ENCODE peak calls at places on chromosomes 5 and 9, in six cellular contexts. E is HCT116, H is PC-3, X is GM23338, V is neural progenitor cell, J is hepatocyte. P is an unnamed sample.

GRCh38 chr9:77521091-77521490 is 127.0 kb downstream of the GNA14 start:
- DNase-seq in E (no peak), H (no peak), X (no peak), V (no peak), J (no peak), P (no peak)

GRCh38 chr9:133592731-133593409 is 16.3 kb downstream of the FAM163B start:
- DNase-seq in E (no peak), H (no peak), X (no peak), V (no peak), J (no peak), P (no peak)

GRCh38 chr5:55276771-55277170 is 30.7 kb downstream of the DHX29 start:
- DNase-seq in E (no peak), H (peak), X (no peak), V (no peak), J (no peak), P (peak)

GRCh38 chr9:127541176-127541575 is 70.9 kb upstream of the STXBP1 start:
- DNase-seq in E (no peak), H (no peak), X (no peak), V (no peak), J (no peak), P (no peak)

GRCh38 chr9:97994695-97995094 is 11.6 kb downstream of the ANP32B start:
- DNase-seq in E (no peak), H (no peak), X (no peak), V (no peak), J (no peak), P (no peak)

GRCh38 chr5:136042665-136043121 is 13.9 kb downstream of the TGFBI start:
- DNase-seq in E (no peak), H (peak), X (no peak), V (peak), J (peak), P (peak)

GRCh38 chr5:95022967-95023695 is 261.8 kb downstream of the MCTP1 start:
- DNase-seq in E (no peak), H (peak), X (no peak), V (no peak), J (no peak), P (no peak)

GRCh38 chr5:127958421-127959011 is 125.0 kb upstream of the SLC12A2 start:
- DNase-seq in E (no peak), H (peak), X (no peak), V (no peak), J (peak), P (no peak)

GRCh38 chr5:167623354-167623753 is 668.1 kb upstream of the WWC1 start:
- DNase-seq in E (no peak), H (no peak), X (no peak), V (no peak), J (no peak), P (peak)

GRCh38 chr5:88045146-88045545 is 223.5 kb downstream of the TMEM161B start:
- DNase-seq in E (no peak), H (no peak), X (no peak), V (peak), J (no peak), P (no peak)

GRCh38 chr5:35066260-35066795 is 18.6 kb upstream of the AGXT2 start:
- DNase-seq in E (no peak), H (no peak), X (no peak), V (no peak), J (no peak), P (no peak)

GRCh38 chr9:120521101-120521500 is 58.9 kb downstream of the CDK5RAP2 start:
- DNase-seq in E (no peak), H (no peak), X (no peak), V (no peak), J (no peak), P (no peak)

GRCh38 chr5:162434311-162434710 is 366.7 kb downstream of the GABRG2 start:
- DNase-seq in E (no peak), H (no peak), X (no peak), V (no peak), J (no peak), P (no peak)

GRCh38 chr9:89954229-89954628 is 349.4 kb downstream of the GADD45G start:
- DNase-seq in E (no peak), H (no peak), X (no peak), V (no peak), J (no peak), P (no peak)

GRCh38 chr9:81833563-81834345 is 94.5 kb upstream of the SPATA31D4 start:
- DNase-seq in E (no peak), H (no peak), X (no peak), V (no peak), J (no peak), P (peak)

GRCh38 chr5:63963080-63963735 is 963 bp upstream of the HTR1A start:
- DNase-seq in E (peak), H (peak), X (peak), V (peak), J (peak), P (peak)

GRCh38 chr9:20297646-20298084 is 324.6 kb downstream of the MLLT3 start:
- DNase-seq in E (no peak), H (no peak), X (no peak), V (no peak), J (peak), P (peak)

GRCh38 chr5:4868140-4868735 is 271.9 kb upstream of the ADAMTS16 start:
- DNase-seq in E (peak), H (peak), X (peak), V (peak), J (peak), P (peak)

GRCh38 chr9:18327106-18327505 is 146.8 kb upstream of the ADAMTSL1 start:
- DNase-seq in E (no peak), H (no peak), X (no peak), V (no peak), J (no peak), P (peak)

GRCh38 chr5:60891667-60892066 is 47.6 kb upstream of the ELOVL7 start:
- DNase-seq in E (no peak), H (no peak), X (peak), V (no peak), J (no peak), P (no peak)

GRCh38 chr5:109830955-109831502 is 141.3 kb downstream of the MAN2A1 start:
- DNase-seq in E (no peak), H (peak), X (no peak), V (no peak), J (no peak), P (peak)

GRCh38 chr5:115875447-115875846 is 33.7 kb downstream of the AP3S1 start:
- DNase-seq in E (no peak), H (peak), X (peak), V (peak), J (no peak), P (no peak)

GRCh38 chr9:27124151-27124550 is 15.1 kb downstream of the TEK start:
- DNase-seq in E (no peak), H (peak), X (no peak), V (no peak), J (no peak), P (peak)

GRCh38 chr9:119289740-119290139 is 79.5 kb downstream of the BRINP1 start:
- DNase-seq in E (no peak), H (peak), X (peak), V (peak), J (peak), P (peak)

GRCh38 chr5:21680196-21680595 is 1172.9 kb downstream of the CDH12 start:
- DNase-seq in E (no peak), H (peak), X (no peak), V (peak), J (no peak), P (peak)

GRCh38 chr9:69965416-69966145 is 78.1 kb upstream of the MAMDC2 start:
- DNase-seq in E (no peak), H (no peak), X (no peak), V (no peak), J (no peak), P (no peak)

GRCh38 chr5:10140195-10140973 is 109.3 kb downstream of the ATPSCKMT start:
- DNase-seq in E (peak), H (peak), X (peak), V (peak), J (no peak), P (no peak)

GRCh38 chr5:181173027-181173419 is 25.6 kb downstream of the OR2V2 start:
- DNase-seq in E (no peak), H (peak), X (no peak), V (no peak), J (no peak), P (no peak)

GRCh38 chr9:75083188-75083976 is 4.6 kb downstream of the NMRK1 start:
- DNase-seq in E (no peak), H (peak), X (peak), V (peak), J (peak), P (no peak)

DNA sequence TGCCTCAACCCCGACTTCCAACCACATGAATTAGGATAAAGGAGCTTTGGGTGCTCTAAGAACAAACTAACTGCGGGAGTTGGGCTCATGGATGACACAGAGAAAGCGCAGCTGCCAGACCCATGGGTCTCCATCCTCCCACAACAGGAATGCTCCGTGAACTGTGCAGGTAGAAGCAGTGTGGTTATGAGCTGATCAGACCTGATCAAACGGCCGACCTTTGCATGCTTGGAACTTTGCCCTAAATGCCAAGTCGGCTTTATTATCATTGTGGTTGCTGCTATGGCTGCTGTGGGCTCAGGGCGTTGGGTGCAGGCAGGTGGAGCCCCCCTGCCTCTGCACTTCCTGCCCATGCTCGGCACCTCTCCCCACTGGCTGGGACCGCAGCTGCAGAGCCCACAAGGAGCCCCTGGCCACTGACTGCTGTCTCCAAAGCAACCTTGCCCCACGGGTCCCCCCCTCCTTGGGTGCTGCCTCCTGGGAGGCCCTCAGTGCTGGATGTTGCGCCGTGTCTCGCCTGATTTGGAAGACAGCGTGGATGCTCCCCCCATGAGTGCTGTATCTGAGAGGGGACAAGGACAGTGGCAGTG is 2.6 kb upstream of the SLC6A3 start:
- DNase-seq in E (no peak), H (no peak), X (no peak), V (no peak), J (no peak), P (no peak)
- TF ChIP-seq EZH2 in E (no peak), H (no peak), X (no peak), V (no peak), J (no peak), P (no peak)

GRCh38 chr9:122220673-122221222 is 8.0 kb downstream of the LHX6 start:
- DNase-seq in E (no peak), H (no peak), X (no peak), V (peak), J (no peak), P (no peak)

GRCh38 chr9:122218070-122218884 is 10.5 kb downstream of the LHX6 start:
- DNase-seq in E (no peak), H (peak), X (peak), V (no peak), J (no peak), P (no peak)

GRCh38 chr9:122221223-122221811 is 7.4 kb downstream of the LHX6 start:
- DNase-seq in E (no peak), H (no peak), X (peak), V (peak), J (no peak), P (no peak)

GRCh38 chr9:122218885-122219855 is 9.6 kb downstream of the LHX6 start:
- DNase-seq in E (no peak), H (no peak), X (peak), V (peak), J (no peak), P (no peak)

GRCh38 chr9:122219856-122220672 is 8.7 kb downstream of the LHX6 start:
- DNase-seq in E (no peak), H (no peak), X (no peak), V (peak), J (no peak), P (no peak)
- TF ChIP-seq EZH2 in E (no peak), H (no peak), X (peak), V (peak), J (peak), P (peak)

GRCh38 chr5:123142957-123143356 is 53.9 kb downstream of the PRDM6 start:
- DNase-seq in E (no peak), H (no peak), X (no peak), V (no peak), J (no peak), P (no peak)

GRCh38 chr5:123138774-123139173 is 49.7 kb downstream of the PRDM6 start:
- DNase-seq in E (no peak), H (no peak), X (no peak), V (no peak), J (no peak), P (no peak)

GRCh38 chr5:123147128-123147527 is 58.1 kb downstream of the PRDM6 start:
- DNase-seq in E (no peak), H (no peak), X (no peak), V (no peak), J (no peak), P (no peak)

GRCh38 chr5:123144096-123144495 is 55.1 kb downstream of the PRDM6 start:
- DNase-seq in E (no peak), H (no peak), X (no peak), V (no peak), J (no peak), P (no peak)

DNA sequence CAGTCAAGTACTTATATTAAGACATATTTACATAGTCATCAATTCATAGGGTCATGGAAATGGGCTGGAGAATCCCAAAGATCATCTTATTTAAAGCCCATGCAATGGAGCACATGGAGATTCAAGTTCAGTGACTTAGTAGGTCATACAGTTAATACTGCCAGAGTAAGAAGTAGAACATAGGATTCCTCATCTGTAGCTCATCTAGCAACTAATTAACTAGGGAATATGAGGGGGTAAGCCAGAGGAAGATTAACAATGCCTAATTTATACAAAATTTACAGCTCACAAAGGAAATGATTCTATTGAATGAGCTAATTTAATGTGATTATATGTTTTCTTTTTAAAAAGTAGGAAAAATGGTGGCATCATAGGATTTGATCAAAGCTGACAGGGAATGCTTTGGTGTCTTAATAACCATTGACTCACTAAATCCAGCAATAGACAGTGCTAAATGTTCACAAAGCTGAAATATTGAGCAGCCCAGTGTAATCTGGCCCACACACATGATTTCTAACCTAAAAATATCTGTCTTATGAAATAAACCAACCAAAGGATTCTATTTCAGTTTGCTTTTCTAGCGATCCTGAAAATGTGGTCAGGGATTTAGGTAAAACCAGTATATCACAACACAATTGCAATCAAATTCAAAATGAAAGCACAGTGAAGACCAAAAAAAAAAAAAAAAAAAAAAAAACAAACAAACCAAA is 53.3 kb downstream of the PRDM6 start:
- DNase-seq in E (no peak), H (no peak), X (no peak), V (no peak), J (no peak), P (no peak)
- TF ChIP-seq EZH2 in E (no peak), H (no peak), X (no peak), V (no peak), J (no peak), P (no peak)

GRCh38 chr9:95510610-95511231 is 6.0 kb downstream of the PTCH1 start:
- DNase-seq in E (peak), H (peak), X (peak), V (peak), J (peak), P (peak)

GRCh38 chr9:95508242-95508967 is 8.4 kb downstream of the PTCH1 start:
- DNase-seq in E (no peak), H (no peak), X (no peak), V (peak), J (peak), P (no peak)

GRCh38 chr9:95509851-95510529 is 6.8 kb downstream of the PTCH1 start:
- DNase-seq in E (no peak), H (no peak), X (no peak), V (peak), J (no peak), P (no peak)

GRCh38 chr9:95507456-95508241 is 9.1 kb downstream of the PTCH1 start:
- DNase-seq in E (peak), H (peak), X (peak), V (peak), J (peak), P (peak)

DNA sequence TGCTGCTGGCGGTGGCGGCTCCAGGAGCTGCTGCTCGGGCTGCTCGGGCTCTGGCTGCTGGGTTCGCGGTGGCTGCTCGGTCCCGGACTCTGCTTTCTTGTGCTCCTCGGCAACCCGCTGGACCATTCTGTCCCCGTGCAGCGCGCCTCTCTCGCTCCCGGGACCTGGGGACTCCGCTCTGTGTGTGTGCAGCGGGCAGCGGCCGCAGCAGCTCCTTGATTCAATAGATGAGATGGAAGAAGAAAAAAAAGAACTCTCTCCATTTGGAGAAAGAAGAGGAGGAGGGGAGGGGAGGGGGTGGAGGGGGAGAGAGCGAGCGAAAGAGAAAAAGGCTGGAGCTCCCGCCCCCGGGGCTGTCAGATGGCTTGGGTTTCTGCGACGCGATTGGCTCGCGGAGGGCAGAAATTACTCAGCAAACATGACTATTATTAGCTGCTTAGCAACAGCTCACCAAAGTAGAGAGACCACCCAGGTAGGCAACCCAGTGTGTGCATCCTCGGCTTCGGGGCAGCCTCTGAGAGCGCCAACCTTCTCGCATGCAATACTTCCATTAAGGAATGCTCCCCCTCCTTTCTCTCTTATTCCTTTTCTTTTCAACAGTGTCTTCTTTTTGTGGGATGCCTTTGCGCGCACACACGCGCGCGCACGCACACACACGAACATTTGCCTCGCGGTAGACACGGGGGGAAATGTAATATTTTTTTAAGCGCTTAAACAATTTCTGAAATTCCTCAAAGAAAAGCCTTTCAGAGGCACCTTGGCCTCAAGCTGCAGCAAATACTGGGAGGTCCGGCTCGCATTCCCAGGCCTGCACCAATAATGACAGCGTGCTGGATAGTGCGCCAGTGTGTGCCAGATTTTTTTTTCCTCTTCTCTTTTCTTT is 7.6 kb downstream of the PTCH1 start:
- DNase-seq in E (peak), H (peak), X (peak), V (peak), J (peak), P (peak)
- TF ChIP-seq EZH2 in E (no peak), H (no peak), X (peak), V (no peak), J (no peak), P (no peak)